ENCODE peak calls at places on chromosomes 12 and 14, in five cellular contexts. One of them, this sample, is unnamed.
A peak's percentile ranks its signal among the peaks of the same experiment; 100 is the strongest.

GRCh38 chr14:104845834-104846441 is 19.1 kb upstream of the CEP170B start:
- DNase-seq in activated T-cell treated with anti-CD3 and anti-CD28 coated beads for 1 hour: no peak
- DNase-seq in amniotic stem cell: no peak
- DNase-seq in activated T-helper 9 cell treated with anti-CD3 and anti-CD28 coated beads, Interleukin-2, amount 50 U/mL, for 16 hours: no peak
- DNase-seq in SW480: no peak
- DNase-seq in this sample: no peak

GRCh38 chr12:42679402-42679801 is 89.9 kb upstream of the PRICKLE1 start:
- DNase-seq in SW480: no peak
- DNase-seq in amniotic stem cell: no peak
- DNase-seq in activated T-helper 9 cell treated with anti-CD3 and anti-CD28 coated beads, Interleukin-2, amount 50 U/mL, for 16 hours: no peak
- DNase-seq in activated T-cell treated with anti-CD3 and anti-CD28 coated beads for 1 hour: no peak
- DNase-seq in this sample: no peak

GRCh38 chr12:74539765-74540526 is 2.3 kb downstream of the ATXN7L3B start:
- DNase-seq in amniotic stem cell: no peak
- DNase-seq in SW480: no peak
- DNase-seq in activated T-helper 9 cell treated with anti-CD3 and anti-CD28 coated beads, Interleukin-2, amount 50 U/mL, for 16 hours: no peak
- DNase-seq in activated T-cell treated with anti-CD3 and anti-CD28 coated beads for 1 hour: no peak
- DNase-seq in this sample: no peak

GRCh38 chr12:66942741-66943465 is 264.0 kb upstream of the GRIP1 start:
- DNase-seq in activated T-helper 9 cell treated with anti-CD3 and anti-CD28 coated beads, Interleukin-2, amount 50 U/mL, for 16 hours: no peak
- DNase-seq in SW480: no peak
- DNase-seq in activated T-cell treated with anti-CD3 and anti-CD28 coated beads for 1 hour: no peak
- DNase-seq in amniotic stem cell: no peak
- DNase-seq in this sample: no peak

GRCh38 chr12:26097046-26097878 is 27.6 kb downstream of the BHLHE41 start:
- DNase-seq in SW480: peak; percentile 89
- DNase-seq in activated T-cell treated with anti-CD3 and anti-CD28 coated beads for 1 hour: peak; percentile 42
- DNase-seq in activated T-helper 9 cell treated with anti-CD3 and anti-CD28 coated beads, Interleukin-2, amount 50 U/mL, for 16 hours: peak; percentile 28
- DNase-seq in amniotic stem cell: peak; percentile 57
- DNase-seq in this sample: peak; percentile 48

GRCh38 chr12:22588817-22589216 is 36.2 kb upstream of the ETNK1 start:
- DNase-seq in activated T-helper 9 cell treated with anti-CD3 and anti-CD28 coated beads, Interleukin-2, amount 50 U/mL, for 16 hours: no peak
- DNase-seq in amniotic stem cell: no peak
- DNase-seq in SW480: peak; percentile 84
- DNase-seq in activated T-cell treated with anti-CD3 and anti-CD28 coated beads for 1 hour: no peak
- DNase-seq in this sample: no peak

GRCh38 chr14:104879201-104879982 is 14.3 kb downstream of the CEP170B start:
- DNase-seq in activated T-helper 9 cell treated with anti-CD3 and anti-CD28 coated beads, Interleukin-2, amount 50 U/mL, for 16 hours: no peak
- DNase-seq in amniotic stem cell: no peak
- DNase-seq in activated T-cell treated with anti-CD3 and anti-CD28 coated beads for 1 hour: no peak
- DNase-seq in SW480: no peak
- DNase-seq in this sample: no peak

GRCh38 chr12:53219116-53219955 is 12.3 kb upstream of the ITGB7 start:
- DNase-seq in activated T-cell treated with anti-CD3 and anti-CD28 coated beads for 1 hour: peak; percentile 46
- DNase-seq in activated T-helper 9 cell treated with anti-CD3 and anti-CD28 coated beads, Interleukin-2, amount 50 U/mL, for 16 hours: peak; percentile 64
- DNase-seq in SW480: peak; percentile 65
- DNase-seq in amniotic stem cell: no peak
- DNase-seq in this sample: peak; percentile 59

GRCh38 chr12:104684884-104685283 is 228.1 kb downstream of the CHST11 start:
- DNase-seq in amniotic stem cell: no peak
- DNase-seq in activated T-helper 9 cell treated with anti-CD3 and anti-CD28 coated beads, Interleukin-2, amount 50 U/mL, for 16 hours: no peak
- DNase-seq in SW480: no peak
- DNase-seq in activated T-cell treated with anti-CD3 and anti-CD28 coated beads for 1 hour: no peak
- DNase-seq in this sample: no peak

GRCh38 chr12:57614178-57614947 is 3.1 kb downstream of the ARHGEF25 start:
- DNase-seq in activated T-cell treated with anti-CD3 and anti-CD28 coated beads for 1 hour: no peak
- DNase-seq in SW480: peak; percentile 32
- DNase-seq in activated T-helper 9 cell treated with anti-CD3 and anti-CD28 coated beads, Interleukin-2, amount 50 U/mL, for 16 hours: no peak
- DNase-seq in amniotic stem cell: no peak
- DNase-seq in this sample: peak; percentile 36

GRCh38 chr12:108846320-108846719 is 11.1 kb downstream of the SSH1 start:
- DNase-seq in activated T-helper 9 cell treated with anti-CD3 and anti-CD28 coated beads, Interleukin-2, amount 50 U/mL, for 16 hours: no peak
- DNase-seq in SW480: no peak
- DNase-seq in amniotic stem cell: no peak
- DNase-seq in activated T-cell treated with anti-CD3 and anti-CD28 coated beads for 1 hour: no peak
- DNase-seq in this sample: no peak

GRCh38 chr14:104717646-104718045 is 6.4 kb upstream of the ADSS1 start:
- DNase-seq in amniotic stem cell: no peak
- DNase-seq in activated T-helper 9 cell treated with anti-CD3 and anti-CD28 coated beads, Interleukin-2, amount 50 U/mL, for 16 hours: no peak
- DNase-seq in SW480: no peak
- DNase-seq in activated T-cell treated with anti-CD3 and anti-CD28 coated beads for 1 hour: no peak
- DNase-seq in this sample: no peak

GRCh38 chr14:100708349-100709217 is 18.1 kb upstream of the DLK1 start:
- DNase-seq in amniotic stem cell: no peak
- DNase-seq in activated T-cell treated with anti-CD3 and anti-CD28 coated beads for 1 hour: no peak
- DNase-seq in SW480: peak; percentile 54
- DNase-seq in activated T-helper 9 cell treated with anti-CD3 and anti-CD28 coated beads, Interleukin-2, amount 50 U/mL, for 16 hours: no peak
- DNase-seq in this sample: no peak

GRCh38 chr14:71206766-71207371 is 299.6 kb downstream of the PCNX1 start:
- DNase-seq in SW480: peak; percentile 54
- DNase-seq in activated T-helper 9 cell treated with anti-CD3 and anti-CD28 coated beads, Interleukin-2, amount 50 U/mL, for 16 hours: no peak
- DNase-seq in amniotic stem cell: peak; percentile 74
- DNase-seq in activated T-cell treated with anti-CD3 and anti-CD28 coated beads for 1 hour: no peak
- DNase-seq in this sample: no peak

GRCh38 chr14:29274890-29275651 is 508.5 kb downstream of the FOXG1 start:
- DNase-seq in amniotic stem cell: no peak
- DNase-seq in activated T-cell treated with anti-CD3 and anti-CD28 coated beads for 1 hour: no peak
- DNase-seq in activated T-helper 9 cell treated with anti-CD3 and anti-CD28 coated beads, Interleukin-2, amount 50 U/mL, for 16 hours: no peak
- DNase-seq in SW480: no peak
- DNase-seq in this sample: no peak

GRCh38 chr14:32564591-32564990 is 235.5 kb downstream of the AKAP6 start:
- DNase-seq in amniotic stem cell: no peak
- DNase-seq in activated T-cell treated with anti-CD3 and anti-CD28 coated beads for 1 hour: no peak
- DNase-seq in activated T-helper 9 cell treated with anti-CD3 and anti-CD28 coated beads, Interleukin-2, amount 50 U/mL, for 16 hours: no peak
- DNase-seq in SW480: no peak
- DNase-seq in this sample: no peak

GRCh38 chr12:52370906-52371608 is 3.8 kb upstream of the KRT85 start:
- DNase-seq in activated T-cell treated with anti-CD3 and anti-CD28 coated beads for 1 hour: no peak
- DNase-seq in activated T-helper 9 cell treated with anti-CD3 and anti-CD28 coated beads, Interleukin-2, amount 50 U/mL, for 16 hours: no peak
- DNase-seq in amniotic stem cell: peak; percentile 23
- DNase-seq in SW480: no peak
- DNase-seq in this sample: no peak

GRCh38 chr14:59116984-59117415 is 71.5 kb upstream of the DAAM1 start:
- DNase-seq in SW480: peak; percentile 94
- DNase-seq in amniotic stem cell: no peak
- DNase-seq in activated T-helper 9 cell treated with anti-CD3 and anti-CD28 coated beads, Interleukin-2, amount 50 U/mL, for 16 hours: no peak
- DNase-seq in activated T-cell treated with anti-CD3 and anti-CD28 coated beads for 1 hour: no peak
- DNase-seq in this sample: no peak

GRCh38 chr14:22450266-22450665 is 138.8 kb downstream of the DAD1 start:
- DNase-seq in activated T-cell treated with anti-CD3 and anti-CD28 coated beads for 1 hour: no peak
- DNase-seq in amniotic stem cell: no peak
- DNase-seq in activated T-helper 9 cell treated with anti-CD3 and anti-CD28 coated beads, Interleukin-2, amount 50 U/mL, for 16 hours: no peak
- DNase-seq in SW480: no peak
- DNase-seq in this sample: no peak

GRCh38 chr12:2719405-2719804 is 75.4 kb upstream of the FKBP4 start:
- DNase-seq in amniotic stem cell: no peak
- DNase-seq in activated T-helper 9 cell treated with anti-CD3 and anti-CD28 coated beads, Interleukin-2, amount 50 U/mL, for 16 hours: no peak
- DNase-seq in SW480: peak; percentile 28
- DNase-seq in activated T-cell treated with anti-CD3 and anti-CD28 coated beads for 1 hour: no peak
- DNase-seq in this sample: no peak

GRCh38 chr14:74652541-74652940 is 40.5 kb upstream of the LTBP2 start:
- DNase-seq in amniotic stem cell: no peak
- DNase-seq in activated T-cell treated with anti-CD3 and anti-CD28 coated beads for 1 hour: no peak
- DNase-seq in activated T-helper 9 cell treated with anti-CD3 and anti-CD28 coated beads, Interleukin-2, amount 50 U/mL, for 16 hours: no peak
- DNase-seq in SW480: no peak
- DNase-seq in this sample: no peak

GRCh38 chr14:100012478-100012925 is 52.7 kb upstream of the EVL start:
- DNase-seq in SW480: no peak
- DNase-seq in activated T-helper 9 cell treated with anti-CD3 and anti-CD28 coated beads, Interleukin-2, amount 50 U/mL, for 16 hours: no peak
- DNase-seq in activated T-cell treated with anti-CD3 and anti-CD28 coated beads for 1 hour: no peak
- DNase-seq in amniotic stem cell: no peak
- DNase-seq in this sample: no peak

GRCh38 chr12:71465794-71466193 is 26.2 kb downstream of the LGR5 start:
- DNase-seq in activated T-cell treated with anti-CD3 and anti-CD28 coated beads for 1 hour: no peak
- DNase-seq in amniotic stem cell: no peak
- DNase-seq in activated T-helper 9 cell treated with anti-CD3 and anti-CD28 coated beads, Interleukin-2, amount 50 U/mL, for 16 hours: no peak
- DNase-seq in SW480: no peak
- DNase-seq in this sample: no peak

GRCh38 chr12:75488553-75488952 is 8.0 kb downstream of the GLIPR1 start:
- DNase-seq in activated T-helper 9 cell treated with anti-CD3 and anti-CD28 coated beads, Interleukin-2, amount 50 U/mL, for 16 hours: no peak
- DNase-seq in SW480: peak; percentile 14
- DNase-seq in amniotic stem cell: no peak
- DNase-seq in activated T-cell treated with anti-CD3 and anti-CD28 coated beads for 1 hour: no peak
- DNase-seq in this sample: no peak

GRCh38 chr12:116601933-116602809 is 43.0 kb downstream of the MAP1LC3B2 start:
- DNase-seq in activated T-cell treated with anti-CD3 and anti-CD28 coated beads for 1 hour: no peak
- DNase-seq in SW480: no peak
- DNase-seq in amniotic stem cell: no peak
- DNase-seq in activated T-helper 9 cell treated with anti-CD3 and anti-CD28 coated beads, Interleukin-2, amount 50 U/mL, for 16 hours: no peak
- DNase-seq in this sample: no peak

GRCh38 chr12:7806863-7807487 is 17.8 kb downstream of the NANOG start:
- DNase-seq in activated T-helper 9 cell treated with anti-CD3 and anti-CD28 coated beads, Interleukin-2, amount 50 U/mL, for 16 hours: peak; percentile 35
- DNase-seq in activated T-cell treated with anti-CD3 and anti-CD28 coated beads for 1 hour: peak; percentile 45
- DNase-seq in amniotic stem cell: peak; percentile 52
- DNase-seq in SW480: peak; percentile 80
- DNase-seq in this sample: peak; percentile 56

GRCh38 chr12:113478351-113479011 is 6.8 kb upstream of the LHX5 start:
- DNase-seq in amniotic stem cell: no peak
- DNase-seq in activated T-helper 9 cell treated with anti-CD3 and anti-CD28 coated beads, Interleukin-2, amount 50 U/mL, for 16 hours: no peak
- DNase-seq in activated T-cell treated with anti-CD3 and anti-CD28 coated beads for 1 hour: no peak
- DNase-seq in SW480: no peak
- DNase-seq in this sample: no peak

GRCh38 chr12:111344254-111344875 is 24.5 kb downstream of the PHETA1 start:
- DNase-seq in activated T-cell treated with anti-CD3 and anti-CD28 coated beads for 1 hour: no peak
- DNase-seq in SW480: no peak
- DNase-seq in activated T-helper 9 cell treated with anti-CD3 and anti-CD28 coated beads, Interleukin-2, amount 50 U/mL, for 16 hours: no peak
- DNase-seq in amniotic stem cell: no peak
- DNase-seq in this sample: no peak

GRCh38 chr14:104871145-104871655 is 6.1 kb downstream of the CEP170B start:
- DNase-seq in SW480: no peak
- DNase-seq in amniotic stem cell: no peak
- DNase-seq in activated T-helper 9 cell treated with anti-CD3 and anti-CD28 coated beads, Interleukin-2, amount 50 U/mL, for 16 hours: no peak
- DNase-seq in activated T-cell treated with anti-CD3 and anti-CD28 coated beads for 1 hour: no peak
- DNase-seq in this sample: no peak

GRCh38 chr12:38113991-38114390 is 202.6 kb upstream of the ALG10B start:
- DNase-seq in activated T-cell treated with anti-CD3 and anti-CD28 coated beads for 1 hour: no peak
- DNase-seq in amniotic stem cell: no peak
- DNase-seq in activated T-helper 9 cell treated with anti-CD3 and anti-CD28 coated beads, Interleukin-2, amount 50 U/mL, for 16 hours: no peak
- DNase-seq in SW480: no peak
- DNase-seq in this sample: no peak

This sample was measured in activated CD4-positive, CD25-positive, alpha-beta regulatory T cell treated with anti-CD3 and anti-CD28 coated beads, Interleukin-2, amount 50 U/mL, for 72 hours.